ENCODE peak calls at places on chromosome 15, in five cellular contexts. L is thoracic aorta, A is adrenal gland, I is ovary, N is foreskin fibroblast. M is an unnamed sample.

GRCh38 chr15:92861742-92862141 is 38.4 kb upstream of the CHD2 start:
- DNase-seq in A (no peak), L (no peak), N (no peak), I (no peak), M (no peak)

GRCh38 chr15:100125627-100126231 is 216.0 kb downstream of the ADAMTS17 start:
- DNase-seq in A (peak; percentile 45), I (peak; percentile 89), N (no peak), L (no peak), M (no peak)

GRCh38 chr15:23546158-23546557 is 19.3 kb upstream of the MKRN3 start:
- DNase-seq in N (no peak), A (no peak), I (no peak), L (no peak), M (no peak)

GRCh38 chr15:50144342-50145120 is 25.5 kb upstream of the ATP8B4 start:
- DNase-seq in A (no peak), N (peak; percentile 20), I (no peak), L (no peak), M (no peak)

GRCh38 chr15:90603893-90604292 is 74.2 kb downstream of the CRTC3 start:
- DNase-seq in L (no peak), A (no peak), I (no peak), N (peak; percentile 50), M (peak; percentile 37)

GRCh38 chr15:91853501-91853967 is at the start of gene SLCO3A1:
- DNase-seq in L (peak; percentile 31), A (peak; percentile 68), I (peak; percentile 79), N (peak; percentile 64), M (no peak)

GRCh38 chr15:40115670-40116093 is 7.0 kb upstream of the BMF start:
- DNase-seq in N (no peak), I (no peak), A (no peak), L (no peak), M (peak; percentile 93)

GRCh38 chr15:50181206-50181982 is 602 bp upstream of the SLC27A2 start:
- DNase-seq in A (no peak), N (no peak), L (no peak), I (no peak), M (no peak)

GRCh38 chr15:99504823-99505551 is 60.8 kb upstream of the MEF2A start:
- DNase-seq in I (no peak), N (peak; percentile 59), L (no peak), A (no peak), M (peak; percentile 79)

GRCh38 chr15:68335655-68336054 is 58.1 kb downstream of the FEM1B start:
- DNase-seq in A (peak; percentile 46), N (no peak), I (no peak), L (no peak), M (no peak)

GRCh38 chr15:61227269-61228024 is 1.7 kb downstream of the RORA start:
- DNase-seq in I (peak; percentile 43), A (peak; percentile 61), N (peak; percentile 88), L (no peak), M (no peak)

GRCh38 chr15:33443699-33444098 is 132.9 kb downstream of the RYR3 start:
- DNase-seq in L (no peak), N (no peak), I (no peak), A (no peak), M (no peak)

GRCh38 chr15:41774062-41774872 is at the start of gene MAPKBP1:
- DNase-seq in L (peak; percentile 88), A (peak; percentile 98), I (peak; percentile 98), N (peak; percentile 100), M (peak; percentile 99)

GRCh38 chr15:74137544-74137920 is 7.1 kb downstream of the ISLR2 start:
- DNase-seq in A (no peak), L (no peak), N (no peak), I (no peak), M (no peak)

GRCh38 chr15:71251548-71252035 is 136.3 kb downstream of the THSD4 start:
- DNase-seq in N (peak; percentile 44), A (no peak), I (no peak), L (no peak), M (no peak)

GRCh38 chr15:56045068-56045748 is 51.8 kb upstream of the NEDD4 start:
- DNase-seq in A (no peak), I (no peak), N (peak; percentile 48), L (no peak), M (no peak)

GRCh38 chr15:77737238-77738037 is 104.7 kb upstream of the LINGO1 start:
- DNase-seq in N (no peak), L (no peak), I (no peak), A (no peak), M (no peak)

GRCh38 chr15:77144028-77144427 is 73.1 kb upstream of the TSPAN3 start:
- DNase-seq in A (peak; percentile 46), I (no peak), L (no peak), N (peak; percentile 45), M (no peak)

GRCh38 chr15:78087944-78088772 is 4.2 kb upstream of the SH2D7 start:
- DNase-seq in L (no peak), A (no peak), I (peak; percentile 7), N (no peak), M (peak; percentile 63)

GRCh38 chr15:68031406-68031805 is 22.7 kb upstream of the PIAS1 start:
- DNase-seq in I (no peak), N (peak; percentile 12), L (no peak), A (peak; percentile 23), M (no peak)

GRCh38 chr15:72199721-72200212 is 2.2 kb upstream of the GRAMD2A start:
- DNase-seq in N (peak; percentile 88), I (peak; percentile 77), L (no peak), A (peak; percentile 89), M (peak; percentile 83)

GRCh38 chr15:99506399-99506798 is 59.4 kb upstream of the MEF2A start:
- DNase-seq in N (peak; percentile 30), L (no peak), I (no peak), A (no peak), M (no peak)

GRCh38 chr15:73936181-73936580 is 9.9 kb downstream of the LOXL1 start:
- DNase-seq in A (no peak), N (peak; percentile 66), I (peak; percentile 75), L (no peak), M (no peak)

GRCh38 chr15:52042051-52042851 is 23.2 kb downstream of the MAPK6 start:
- DNase-seq in I (no peak), N (no peak), L (no peak), A (no peak), M (no peak)

GRCh38 chr15:89114974-89115373 is 26.7 kb downstream of the ABHD2 start:
- DNase-seq in A (peak; percentile 53), I (no peak), N (peak; percentile 76), L (no peak), M (no peak)

GRCh38 chr15:45251888-45252287 is at the start of gene SLC28A2:
- DNase-seq in A (no peak), L (no peak), N (no peak), I (no peak), M (no peak)

GRCh38 chr15:45254405-45255293 is 2.6 kb downstream of the SLC28A2 start:
- DNase-seq in A (no peak), N (peak; percentile 62), L (no peak), I (no peak), M (no peak)

GRCh38 chr15:45249125-45249780 is 2.8 kb upstream of the SLC28A2 start:
- DNase-seq in L (no peak), I (no peak), N (no peak), A (no peak), M (no peak)

DNA sequence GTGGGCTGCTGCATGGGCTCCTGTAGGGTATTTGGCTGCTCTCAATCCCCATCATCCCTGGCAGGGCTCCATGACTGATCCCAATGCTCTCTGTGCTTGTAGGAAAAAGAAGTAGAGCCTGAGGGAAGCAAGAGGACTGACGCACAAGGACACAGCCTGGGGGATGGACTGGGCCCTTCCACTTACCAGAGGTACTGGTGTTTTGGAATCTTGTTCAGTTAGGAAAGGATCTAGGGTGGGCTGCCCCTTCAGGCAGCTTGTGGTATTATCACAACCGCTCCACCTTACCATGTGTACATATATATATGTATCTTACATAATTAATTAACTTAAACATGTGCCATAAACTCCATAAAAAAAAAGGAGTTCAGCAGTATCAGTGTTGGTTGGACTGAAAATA is 1.3 kb downstream of the SLC28A2 start:
- DNase-seq in N (no peak), L (no peak), I (no peak), A (no peak), M (peak; percentile 2)
- TF ChIP-seq CTCF in N (no peak), L (no peak), I (no peak), A (no peak), M (peak; percentile 30)

GRCh38 chr15:80058851-80059785 is at the start of gene ZFAND6:
- DNase-seq in I (peak; percentile 97), A (peak; percentile 94), L (peak; percentile 69), N (peak; percentile 97), M (peak; percentile 97)
- TF ChIP-seq CTCF in I (peak; percentile 19), A (no peak), L (no peak), N (no peak), M (no peak)

GRCh38 chr15:28990390-28990789 is 104.6 kb downstream of the APBA2 start:
- DNase-seq in N (no peak), L (no peak), I (no peak), A (no peak), M (no peak)

GRCh38 chr15:28991236-28992171 is 105.7 kb downstream of the APBA2 start:
- DNase-seq in I (no peak), L (no peak), A (no peak), N (no peak), M (no peak)

GRCh38 chr15:28989896-28990295 is 104.1 kb downstream of the APBA2 start:
- DNase-seq in A (no peak), I (no peak), N (no peak), L (no peak), M (no peak)

GRCh38 chr15:28987337-28987736 is 101.6 kb downstream of the APBA2 start:
- DNase-seq in N (no peak), A (no peak), L (no peak), I (no peak), M (no peak)

DNA sequence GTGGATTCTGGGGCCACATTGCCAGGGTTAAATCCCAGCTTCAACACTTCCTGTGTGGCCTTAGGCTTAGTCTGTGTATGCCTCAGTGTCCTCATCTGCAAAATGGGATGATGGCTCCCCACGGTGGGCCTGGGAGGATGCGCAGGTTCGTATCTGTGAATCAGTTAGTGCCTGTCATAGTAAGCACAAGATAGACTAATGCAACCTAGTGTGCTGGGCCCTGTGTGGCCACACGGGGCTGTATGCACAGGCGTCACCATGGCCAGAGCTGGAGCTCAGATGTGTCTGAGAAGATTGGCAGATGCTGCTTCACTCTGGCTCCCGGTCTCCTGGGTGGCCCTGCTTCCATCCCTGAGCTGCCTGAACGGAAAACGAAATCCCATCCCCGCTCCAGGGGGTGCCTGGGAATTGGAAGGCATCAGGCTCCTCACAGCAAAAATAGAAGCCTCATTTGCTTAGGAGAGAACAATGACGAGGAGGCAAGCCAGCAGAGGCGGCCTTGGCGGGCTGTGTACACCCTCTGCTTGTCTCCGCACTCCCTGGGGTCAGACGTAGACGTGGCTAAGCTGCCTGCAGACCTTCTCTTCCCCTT is 103.6 kb downstream of the APBA2 start:
- DNase-seq in A (no peak), N (no peak), L (no peak), I (no peak), M (peak; percentile 5)
- TF ChIP-seq CTCF in A (no peak), N (no peak), L (no peak), I (no peak), M (no peak)

DNA sequence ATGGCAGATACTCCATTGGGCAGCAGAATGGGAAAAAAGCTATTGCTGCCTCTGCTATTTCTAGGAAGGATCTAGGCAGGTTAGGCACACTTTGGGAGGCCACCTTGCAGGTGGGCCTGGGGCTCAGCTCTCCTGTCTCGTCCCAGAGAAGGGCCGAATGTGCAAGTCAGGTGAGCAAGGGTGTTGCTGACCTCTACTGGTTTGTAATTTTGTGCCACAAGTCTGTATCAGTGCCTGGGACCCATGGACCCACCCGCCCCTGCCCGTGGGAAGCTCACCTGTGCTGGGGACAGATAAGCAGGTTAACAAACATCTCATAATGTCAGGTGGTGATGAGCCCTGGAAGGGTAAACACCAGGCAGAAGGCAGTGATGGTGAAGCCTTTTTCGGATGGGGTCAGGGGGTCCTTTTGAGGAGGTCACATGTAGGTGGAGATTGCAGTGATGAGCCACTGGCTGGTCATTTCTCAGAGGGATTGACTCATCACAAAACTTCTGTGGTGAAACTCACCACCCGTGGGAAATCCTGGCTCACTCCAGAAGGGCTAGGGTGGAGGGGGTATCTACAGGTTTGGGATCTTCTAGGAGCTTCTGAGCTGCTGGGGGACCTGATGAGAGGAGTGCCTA is 161.3 kb downstream of the KLF13 start:
- DNase-seq in A (no peak), I (no peak), L (no peak), N (peak; percentile 80), M (peak; percentile 81)
- TF ChIP-seq CTCF in A (no peak), I (no peak), L (no peak), N (no peak), M (peak; percentile 19)

M was measured in GM12865.